ENCODE peak calls at places on chromosomes 11 and 22, in six cellular contexts. One of them, this sample, is unnamed.

GRCh38 chr22:32957093-32957835 is 100.9 kb downstream of the SYN3 start:
- DNase-seq in Peyer's patch: no peak
- DNase-seq in psoas muscle: no peak
- DNase-seq in heart left ventricle: no peak
- DNase-seq in upper lobe of right lung: no peak
- DNase-seq in astrocyte: no peak
- DNase-seq in this sample: no peak

GRCh38 chr11:54558919-54559318 is 44.9 kb downstream of the OR4C46 start:
- DNase-seq in upper lobe of right lung: no peak
- DNase-seq in astrocyte: no peak
- DNase-seq in heart left ventricle: no peak
- DNase-seq in Peyer's patch: no peak
- DNase-seq in psoas muscle: no peak
- DNase-seq in this sample: no peak

GRCh38 chr11:75147875-75148263 is 3.0 kb upstream of the SLCO2B1 start:
- DNase-seq in heart left ventricle: no peak
- DNase-seq in upper lobe of right lung: peak; percentile 83
- DNase-seq in Peyer's patch: no peak
- DNase-seq in astrocyte: no peak
- DNase-seq in psoas muscle: peak; percentile 42
- DNase-seq in this sample: peak; percentile 37

GRCh38 chr11:32833921-32834320 is 4.2 kb downstream of the PRRG4 start:
- DNase-seq in Peyer's patch: no peak
- DNase-seq in heart left ventricle: no peak
- DNase-seq in psoas muscle: no peak
- DNase-seq in astrocyte: no peak
- DNase-seq in upper lobe of right lung: no peak
- DNase-seq in this sample: no peak

GRCh38 chr11:64283092-64283491 is 1.4 kb downstream of the BAD start:
- DNase-seq in astrocyte: no peak
- DNase-seq in upper lobe of right lung: no peak
- DNase-seq in heart left ventricle: no peak
- DNase-seq in Peyer's patch: no peak
- DNase-seq in psoas muscle: no peak
- DNase-seq in this sample: no peak

GRCh38 chr11:57444362-57445074 is 15.8 kb upstream of the RTN4RL2 start:
- DNase-seq in heart left ventricle: no peak
- DNase-seq in Peyer's patch: no peak
- DNase-seq in upper lobe of right lung: no peak
- DNase-seq in astrocyte: no peak
- DNase-seq in psoas muscle: no peak
- DNase-seq in this sample: no peak

GRCh38 chr22:19872779-19873137 is 18.1 kb upstream of the GNB1L start:
- DNase-seq in astrocyte: no peak
- DNase-seq in heart left ventricle: no peak
- DNase-seq in Peyer's patch: no peak
- DNase-seq in psoas muscle: peak; percentile 10
- DNase-seq in upper lobe of right lung: peak; percentile 63
- DNase-seq in this sample: peak; percentile 45

GRCh38 chr11:37988031-37988430 is 1390.0 kb upstream of the RAG2 start:
- DNase-seq in psoas muscle: no peak
- DNase-seq in heart left ventricle: no peak
- DNase-seq in Peyer's patch: no peak
- DNase-seq in upper lobe of right lung: no peak
- DNase-seq in astrocyte: peak; percentile 29
- DNase-seq in this sample: no peak

GRCh38 chr11:7673724-7674434 is 579 bp upstream of the CYB5R2 start:
- DNase-seq in Peyer's patch: peak; percentile 25
- DNase-seq in upper lobe of right lung: peak; percentile 72
- DNase-seq in heart left ventricle: no peak
- DNase-seq in astrocyte: no peak
- DNase-seq in psoas muscle: peak; percentile 40
- DNase-seq in this sample: no peak

GRCh38 chr11:105573091-105573490 is 36.8 kb upstream of the GRIA4 start:
- DNase-seq in upper lobe of right lung: no peak
- DNase-seq in astrocyte: peak; percentile 16
- DNase-seq in psoas muscle: no peak
- DNase-seq in heart left ventricle: no peak
- DNase-seq in Peyer's patch: no peak
- DNase-seq in this sample: no peak

GRCh38 chr11:31986201-31986889 is 104.5 kb upstream of the RCN1 start:
- DNase-seq in Peyer's patch: no peak
- DNase-seq in upper lobe of right lung: no peak
- DNase-seq in heart left ventricle: no peak
- DNase-seq in astrocyte: no peak
- DNase-seq in psoas muscle: no peak
- DNase-seq in this sample: no peak

GRCh38 chr22:32861330-32861729 is 59.8 kb downstream of the TIMP3 start:
- DNase-seq in heart left ventricle: no peak
- DNase-seq in Peyer's patch: no peak
- DNase-seq in psoas muscle: no peak
- DNase-seq in upper lobe of right lung: no peak
- DNase-seq in astrocyte: no peak
- DNase-seq in this sample: no peak

GRCh38 chr11:71324788-71325417 is 72.5 kb upstream of the SHANK2 start:
- DNase-seq in psoas muscle: no peak
- DNase-seq in astrocyte: no peak
- DNase-seq in heart left ventricle: no peak
- DNase-seq in Peyer's patch: no peak
- DNase-seq in upper lobe of right lung: peak; percentile 38
- DNase-seq in this sample: peak; percentile 5

GRCh38 chr11:76237914-76238313 is 31.6 kb upstream of the WNT11 start:
- DNase-seq in upper lobe of right lung: no peak
- DNase-seq in Peyer's patch: no peak
- DNase-seq in psoas muscle: no peak
- DNase-seq in heart left ventricle: no peak
- DNase-seq in astrocyte: no peak
- DNase-seq in this sample: no peak

GRCh38 chr11:72821221-72821919 is 7.2 kb downstream of the ATG16L2 start:
- DNase-seq in heart left ventricle: peak; percentile 69
- DNase-seq in psoas muscle: no peak
- DNase-seq in upper lobe of right lung: peak; percentile 72
- DNase-seq in Peyer's patch: no peak
- DNase-seq in astrocyte: no peak
- DNase-seq in this sample: peak; percentile 49

GRCh38 chr11:28400236-28401100 is 292.3 kb downstream of the METTL15 start:
- DNase-seq in psoas muscle: no peak
- DNase-seq in heart left ventricle: no peak
- DNase-seq in upper lobe of right lung: no peak
- DNase-seq in Peyer's patch: no peak
- DNase-seq in astrocyte: peak; percentile 90
- DNase-seq in this sample: no peak

GRCh38 chr11:11461473-11461872 is 108.4 kb upstream of the CSNK2A3 start:
- DNase-seq in psoas muscle: no peak
- DNase-seq in Peyer's patch: no peak
- DNase-seq in astrocyte: no peak
- DNase-seq in heart left ventricle: no peak
- DNase-seq in upper lobe of right lung: no peak
- DNase-seq in this sample: no peak

GRCh38 chr11:11454671-11455223 is 101.7 kb upstream of the CSNK2A3 start:
- DNase-seq in upper lobe of right lung: no peak
- DNase-seq in astrocyte: no peak
- DNase-seq in heart left ventricle: no peak
- DNase-seq in psoas muscle: no peak
- DNase-seq in Peyer's patch: no peak
- DNase-seq in this sample: no peak

GRCh38 chr11:11456896-11457295 is 103.8 kb upstream of the CSNK2A3 start:
- DNase-seq in psoas muscle: no peak
- DNase-seq in upper lobe of right lung: no peak
- DNase-seq in heart left ventricle: no peak
- DNase-seq in astrocyte: no peak
- DNase-seq in Peyer's patch: no peak
- DNase-seq in this sample: no peak

GRCh38 chr11:11459578-11459977 is 106.5 kb upstream of the CSNK2A3 start:
- DNase-seq in psoas muscle: no peak
- DNase-seq in upper lobe of right lung: no peak
- DNase-seq in Peyer's patch: no peak
- DNase-seq in astrocyte: no peak
- DNase-seq in heart left ventricle: no peak
- DNase-seq in this sample: no peak

DNA sequence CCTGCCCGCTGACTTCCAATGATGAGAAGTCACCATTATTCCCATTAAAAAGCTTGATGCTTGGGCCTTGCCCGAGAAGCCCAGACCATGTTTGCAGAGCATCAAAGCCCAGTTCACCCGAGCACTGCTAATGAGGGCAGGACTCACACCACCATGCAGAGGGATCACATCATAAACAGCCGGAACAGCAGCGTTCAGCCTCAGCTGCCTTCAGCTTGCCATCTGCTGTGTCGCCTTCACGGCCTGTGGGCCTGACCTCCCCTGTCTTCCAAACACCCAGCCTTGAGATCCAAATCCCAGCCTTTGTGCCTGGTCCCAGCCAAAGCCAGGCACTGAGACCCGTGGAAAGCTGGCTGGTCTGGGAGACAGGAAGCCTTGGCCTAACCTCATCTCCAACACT is 105.5 kb upstream of the CSNK2A3 start:
- DNase-seq in heart left ventricle: no peak
- DNase-seq in upper lobe of right lung: no peak
- DNase-seq in psoas muscle: no peak
- DNase-seq in Peyer's patch: no peak
- DNase-seq in astrocyte: no peak
- DNase-seq in this sample: no peak
- H3K27me3 ChIP-seq in heart left ventricle: no peaks in the 10 kb centered on the region
- H3K27me3 ChIP-seq in upper lobe of right lung: no peaks in the 10 kb centered on the region
- H3K27me3 ChIP-seq in psoas muscle: no peaks in the 10 kb centered on the region
- H3K27me3 ChIP-seq in Peyer's patch: no peaks in the 10 kb centered on the region
- H3K27me3 ChIP-seq in astrocyte: peaks cover 34% of the 10 kb centered on the region
- H3K27me3 ChIP-seq in this sample: no peaks in the 10 kb centered on the region

GRCh38 chr11:17500673-17501072 is 24.0 kb upstream of the ABCC8 start:
- DNase-seq in psoas muscle: no peak
- DNase-seq in upper lobe of right lung: no peak
- DNase-seq in heart left ventricle: no peak
- DNase-seq in astrocyte: no peak
- DNase-seq in Peyer's patch: no peak
- DNase-seq in this sample: no peak

GRCh38 chr11:17506314-17506713 is 29.7 kb upstream of the ABCC8 start:
- DNase-seq in astrocyte: no peak
- DNase-seq in heart left ventricle: no peak
- DNase-seq in upper lobe of right lung: no peak
- DNase-seq in Peyer's patch: no peak
- DNase-seq in psoas muscle: no peak
- DNase-seq in this sample: no peak

GRCh38 chr11:17505146-17505545 is 28.5 kb upstream of the ABCC8 start:
- DNase-seq in astrocyte: no peak
- DNase-seq in heart left ventricle: no peak
- DNase-seq in upper lobe of right lung: no peak
- DNase-seq in Peyer's patch: no peak
- DNase-seq in psoas muscle: no peak
- DNase-seq in this sample: no peak

GRCh38 chr11:17504330-17505107 is 27.9 kb upstream of the ABCC8 start:
- DNase-seq in psoas muscle: peak; percentile 82
- DNase-seq in Peyer's patch: peak; percentile 76
- DNase-seq in astrocyte: peak; percentile 7
- DNase-seq in heart left ventricle: peak; percentile 86
- DNase-seq in upper lobe of right lung: peak; percentile 88
- DNase-seq in this sample: peak; percentile 82

GRCh38 chr11:17502630-17503029 is 26.0 kb upstream of the ABCC8 start:
- DNase-seq in astrocyte: no peak
- DNase-seq in upper lobe of right lung: no peak
- DNase-seq in heart left ventricle: no peak
- DNase-seq in Peyer's patch: no peak
- DNase-seq in psoas muscle: no peak
- DNase-seq in this sample: no peak
- H3K4me1 ChIP-seq in astrocyte: no peaks in the 10 kb centered on the region
- H3K4me1 ChIP-seq in upper lobe of right lung: no peaks in the 10 kb centered on the region
- H3K4me1 ChIP-seq in heart left ventricle: no peaks in the 10 kb centered on the region
- H3K4me1 ChIP-seq in Peyer's patch: no peaks in the 10 kb centered on the region
- H3K4me1 ChIP-seq in psoas muscle: no peaks in the 10 kb centered on the region
- H3K4me1 ChIP-seq in this sample: no peaks in the 10 kb centered on the region

DNA sequence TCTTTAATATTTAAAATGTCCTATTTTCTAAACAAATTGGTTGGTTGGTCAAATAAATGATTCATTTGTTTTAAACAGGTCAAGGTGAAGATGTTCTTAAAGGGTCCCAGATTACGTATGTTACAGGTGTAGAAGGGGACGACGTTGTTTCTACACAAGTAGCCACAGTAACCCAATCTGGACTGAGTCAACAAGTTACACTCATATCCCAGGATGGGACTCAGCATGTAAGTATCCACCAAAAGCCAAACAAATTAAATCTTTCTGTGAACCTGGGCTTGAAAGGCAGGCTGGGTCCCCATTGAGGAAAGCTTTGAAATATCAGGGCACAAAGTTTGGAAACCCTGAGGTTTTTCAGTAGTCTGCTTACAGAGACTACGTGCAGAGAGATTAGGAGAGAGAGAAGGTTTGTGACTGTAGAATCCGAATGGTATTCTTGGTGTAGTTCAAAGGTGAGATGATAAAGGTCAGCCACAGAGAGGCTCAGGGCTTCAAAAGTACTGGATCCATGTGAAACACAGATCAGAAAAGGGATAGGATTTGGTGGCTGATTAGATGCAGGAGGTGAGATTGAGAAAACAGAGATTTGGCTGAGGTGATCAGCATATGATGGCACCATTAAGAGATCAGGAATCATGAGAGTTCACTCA is 51.7 kb downstream of the ZNF143 start:
- DNase-seq in psoas muscle: no peak
- DNase-seq in heart left ventricle: no peak
- DNase-seq in upper lobe of right lung: no peak
- DNase-seq in Peyer's patch: no peak
- DNase-seq in astrocyte: no peak
- DNase-seq in this sample: no peak
- H3K27me3 ChIP-seq in psoas muscle: no peaks in the 10 kb centered on the region
- H3K27me3 ChIP-seq in heart left ventricle: no peaks in the 10 kb centered on the region
- H3K27me3 ChIP-seq in upper lobe of right lung: no peaks in the 10 kb centered on the region
- H3K27me3 ChIP-seq in Peyer's patch: no peaks in the 10 kb centered on the region
- H3K27me3 ChIP-seq in astrocyte: no peaks in the 10 kb centered on the region
- H3K27me3 ChIP-seq in this sample: no peaks in the 10 kb centered on the region

GRCh38 chr11:12043221-12043620 is 34.8 kb upstream of the DKK3 start:
- DNase-seq in heart left ventricle: no peak
- DNase-seq in Peyer's patch: no peak
- DNase-seq in astrocyte: no peak
- DNase-seq in upper lobe of right lung: no peak
- DNase-seq in psoas muscle: no peak
- DNase-seq in this sample: no peak

GRCh38 chr11:12045914-12046635 is 37.6 kb upstream of the DKK3 start:
- DNase-seq in upper lobe of right lung: no peak
- DNase-seq in Peyer's patch: no peak
- DNase-seq in astrocyte: no peak
- DNase-seq in psoas muscle: no peak
- DNase-seq in heart left ventricle: no peak
- DNase-seq in this sample: no peak

GRCh38 chr11:12043959-12044772 is 35.7 kb upstream of the DKK3 start:
- DNase-seq in astrocyte: peak; percentile 99
- DNase-seq in Peyer's patch: peak; percentile 51
- DNase-seq in psoas muscle: peak; percentile 90
- DNase-seq in heart left ventricle: peak; percentile 81
- DNase-seq in upper lobe of right lung: peak; percentile 94
- DNase-seq in this sample: peak; percentile 75

GRCh38 chr11:12046636-12047236 is 38.3 kb upstream of the DKK3 start:
- DNase-seq in upper lobe of right lung: no peak
- DNase-seq in heart left ventricle: no peak
- DNase-seq in astrocyte: no peak
- DNase-seq in psoas muscle: no peak
- DNase-seq in Peyer's patch: no peak
- DNase-seq in this sample: no peak

DNA sequence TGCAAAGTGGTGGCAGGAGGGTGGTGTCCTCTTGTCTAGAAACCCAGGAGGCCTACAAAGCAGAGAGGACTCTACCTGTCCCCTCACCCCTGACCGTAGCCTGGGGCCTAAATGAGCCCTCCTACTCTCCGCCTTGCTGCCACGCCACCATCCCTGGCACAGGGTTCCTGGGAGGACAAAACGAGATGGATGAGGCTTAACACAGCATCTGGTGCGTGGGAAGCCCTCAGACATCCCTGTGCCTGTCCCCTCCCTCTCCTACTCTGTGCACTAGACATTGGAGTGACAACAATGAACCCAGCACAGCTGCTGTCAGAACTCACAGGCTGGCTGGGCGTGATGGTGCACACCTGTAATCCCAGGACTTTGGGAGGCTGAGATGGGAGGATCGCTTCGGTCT is 36.4 kb upstream of the DKK3 start:
- DNase-seq in upper lobe of right lung: no peak
- DNase-seq in heart left ventricle: no peak
- DNase-seq in astrocyte: no peak
- DNase-seq in Peyer's patch: no peak
- DNase-seq in psoas muscle: no peak
- DNase-seq in this sample: no peak
- H3K4me1 ChIP-seq in upper lobe of right lung: peaks cover 21% of the 10 kb centered on the region
- H3K4me1 ChIP-seq in heart left ventricle: no peaks in the 10 kb centered on the region
- H3K4me1 ChIP-seq in astrocyte: peaks cover 44% of the 10 kb centered on the region
- H3K4me1 ChIP-seq in Peyer's patch: no peaks in the 10 kb centered on the region
- H3K4me1 ChIP-seq in psoas muscle: peaks cover 14% of the 10 kb centered on the region
- H3K4me1 ChIP-seq in this sample: peaks cover 12% of the 10 kb centered on the region

This sample was measured in right lobe of liver.